ENCODE peak calls at places on chromosomes 12 and 14, in six cellular contexts. D is SK-N-SH, N is HCT116, I is GM23248, W is neural progenitor cell, A is MM.1S. P is an unnamed sample.

GRCh38 chr14:24277606-24278321 is 6.4 kb upstream of the RABGGTA start:
- DNase-seq in W (no peak), A (no peak), I (no peak), N (no peak), D (no peak), P (no peak)

GRCh38 chr12:123601602-123602489 is at the start of gene DDX55:
- DNase-seq in W (peak; percentile 93), A (peak; percentile 79), I (peak; percentile 94), D (peak; percentile 91), N (peak; percentile 64), P (peak; percentile 86)

GRCh38 chr12:48937170-48937569 is 11.9 kb upstream of the FKBP11 start:
- DNase-seq in D (no peak), A (no peak), N (no peak), W (peak; percentile 46), I (peak; percentile 23), P (no peak)

GRCh38 chr14:67461341-67461985 is 27.1 kb downstream of the TMEM229B start:
- DNase-seq in D (no peak), A (no peak), W (no peak), I (peak; percentile 47), N (no peak), P (no peak)

GRCh38 chr14:104349950-104350349 is 211.6 kb downstream of the KIF26A start:
- DNase-seq in N (no peak), I (no peak), A (no peak), W (no peak), D (no peak), P (no peak)

GRCh38 chr12:129605666-129606065 is 298.2 kb downstream of the TMEM132D start:
- DNase-seq in N (no peak), W (peak; percentile 36), I (no peak), A (no peak), D (no peak), P (no peak)

GRCh38 chr14:74478996-74479635 is 14.0 kb downstream of the NPC2 start:
- DNase-seq in N (no peak), W (peak; percentile 73), I (peak; percentile 56), A (no peak), D (peak; percentile 67), P (peak; percentile 48)

GRCh38 chr14:71142375-71143038 is 235.2 kb downstream of the PCNX1 start:
- DNase-seq in D (no peak), I (peak; percentile 97), A (peak; percentile 69), W (no peak), N (no peak), P (peak; percentile 96)

GRCh38 chr14:29273513-29273912 is 506.9 kb downstream of the FOXG1 start:
- DNase-seq in I (no peak), A (no peak), W (no peak), N (no peak), D (no peak), P (no peak)

GRCh38 chr14:28673056-28673455 is 93.5 kb upstream of the FOXG1 start:
- DNase-seq in A (no peak), D (no peak), W (no peak), I (no peak), N (no peak), P (peak; percentile 65)

GRCh38 chr12:10395390-10395998 is 5.7 kb upstream of the KLRK1 start:
- DNase-seq in I (peak; percentile 52), N (no peak), A (no peak), W (no peak), D (no peak), P (peak; percentile 92)

GRCh38 chr12:83224012-83224411 is 537.3 kb downstream of the TMTC2 start:
- DNase-seq in N (no peak), D (no peak), W (no peak), I (no peak), A (no peak), P (no peak)

GRCh38 chr12:45008211-45008610 is 42.7 kb downstream of the DBX2 start:
- DNase-seq in I (no peak), D (peak; percentile 4), N (no peak), W (no peak), A (no peak), P (no peak)

GRCh38 chr12:93573552-93574223 is 1.2 kb downstream of the SOCS2 start:
- DNase-seq in W (peak; percentile 14), N (no peak), A (no peak), I (peak; percentile 80), D (no peak), P (peak; percentile 62)

GRCh38 chr14:67240168-67240932 is 885 bp upstream of the PALS1 start:
- DNase-seq in N (no peak), D (peak; percentile 52), I (peak; percentile 72), A (peak; percentile 8), W (peak; percentile 28), P (peak; percentile 67)

GRCh38 chr14:89486505-89486904 is 69.5 kb upstream of the FOXN3 start:
- DNase-seq in D (no peak), I (no peak), A (no peak), N (no peak), W (no peak), P (no peak)

GRCh38 chr12:109876406-109876805 is 3.9 kb downstream of the GLTP start:
- DNase-seq in N (no peak), W (no peak), I (no peak), A (no peak), D (no peak), P (no peak)

GRCh38 chr12:28955491-28955890 is 193.6 kb upstream of the FAR2 start:
- DNase-seq in D (no peak), N (no peak), W (no peak), A (no peak), I (peak; percentile 73), P (no peak)

GRCh38 chr12:94948232-94948810 is 55.2 kb downstream of the NDUFA12 start:
- DNase-seq in D (no peak), A (no peak), I (no peak), W (no peak), N (no peak), P (no peak)

GRCh38 chr12:113365639-113366395 is 7.4 kb downstream of the PLBD2 start:
- DNase-seq in A (no peak), N (no peak), I (no peak), D (no peak), W (no peak), P (no peak)
- TF ChIP-seq EZH2phosphoT487 in A (no peak), N (no peak), I (no peak), D (no peak), W (no peak), P (no peak)

DNA sequence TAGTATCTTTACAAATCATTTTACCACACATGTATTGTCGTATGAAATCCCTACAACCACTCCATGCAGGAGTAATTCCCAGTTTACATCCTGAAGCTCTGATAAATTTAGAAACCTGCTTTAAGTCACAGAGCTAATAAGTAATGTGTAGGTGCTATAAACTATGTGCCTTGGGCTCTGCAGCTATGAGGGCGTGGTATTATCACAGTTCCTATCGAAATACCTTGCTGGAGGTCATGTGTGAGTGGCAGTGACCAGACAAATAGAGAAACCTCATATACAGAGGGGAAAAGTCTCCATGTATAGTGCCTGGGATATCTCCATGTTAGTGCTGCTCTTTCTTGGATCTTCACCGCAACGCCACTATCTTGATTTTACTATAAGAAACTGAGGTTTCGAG is 898 bp upstream of the TBC1D15 start:
- DNase-seq in I (no peak), N (no peak), A (no peak), D (no peak), W (no peak), P (no peak)
- H3K4me3 ChIP-seq in I (peak overlapping the region; percentile 98), N (no peak overlapping the region), A (no peak overlapping the region), D (no peak overlapping the region), W (no peak overlapping the region), P (no peak overlapping the region)

GRCh38 chr12:43338848-43339526 is 213.0 kb downstream of the ADAMTS20 start:
- DNase-seq in A (peak; percentile 76), I (peak; percentile 78), D (peak; percentile 31), W (peak; percentile 63), N (peak; percentile 16), P (peak; percentile 70)
- H3K9ac ChIP-seq in A (no peak overlapping the region), I (peak overlapping the region; percentile 13), D (no peak overlapping the region), W (no peak overlapping the region), N (no peak overlapping the region), P (no peak overlapping the region)

DNA sequence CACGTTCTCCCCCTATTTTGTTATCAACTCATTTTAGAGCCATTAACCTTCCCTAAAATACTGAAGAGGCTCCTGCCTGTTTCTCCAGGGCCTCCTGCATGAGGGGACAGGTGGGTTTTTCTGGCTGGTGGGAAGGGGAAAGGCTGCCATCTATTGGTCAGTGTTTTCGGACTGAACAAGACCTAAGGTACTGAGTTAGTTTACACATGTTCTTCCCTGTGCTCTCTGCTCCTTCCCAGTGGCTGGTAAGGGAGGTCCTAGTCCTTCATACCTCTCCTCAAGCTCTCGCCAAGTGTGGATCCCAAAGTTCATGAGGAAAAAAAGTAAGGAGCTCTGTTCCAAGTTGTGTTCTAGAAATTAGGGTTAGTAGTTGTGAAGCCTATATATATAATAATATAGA is 357.5 kb downstream of the FSCB start:
- DNase-seq in I (no peak), N (peak; percentile 43), W (peak; percentile 77), A (peak; percentile 12), D (peak; percentile 2), P (peak; percentile 66)
- TF ChIP-seq EZH2phosphoT487 in I (no peak), N (no peak), W (no peak), A (no peak), D (no peak), P (no peak)

GRCh38 chr14:65229431-65230286 is 127.3 kb upstream of the MAX start:
- DNase-seq in D (peak; percentile 59), A (no peak), N (no peak), I (peak; percentile 67), W (peak; percentile 68), P (no peak)
- H3K4me3 ChIP-seq in D (peak overlapping the region; percentile 14), A (peak overlapping the region; percentile 66), N (peak overlapping the region; percentile 43), I (peak overlapping the region; percentile 61), W (peak overlapping the region; percentile 4), P (no peak overlapping the region)

GRCh38 chr12:51449569-51450246 is 25.1 kb downstream of the SLC4A8 start:
- DNase-seq in N (no peak), I (peak; percentile 37), W (no peak), D (no peak), A (no peak), P (peak; percentile 69)
- H3K9ac ChIP-seq in N (no peak overlapping the region), I (no peak overlapping the region), W (no peak overlapping the region), D (no peak overlapping the region), A (no peak overlapping the region), P (no peak overlapping the region)